ENCODE peak calls at places on chromosomes 6 and 20, in seven cellular contexts. One of them, this sample, is unnamed.

GRCh38 chr6:18584372-18584771 is 197.2 kb downstream of the RNF144B start:
- DNase-seq in T-helper 1 cell: no peak
- DNase-seq in PC-3: no peak
- DNase-seq in G401: no peak
- DNase-seq in HCT116: no peak
- DNase-seq in hypothalamus: no peak
- DNase-seq in T47D: no peak
- DNase-seq in this sample: no peak

GRCh38 chr20:49297605-49298530 is 20.0 kb upstream of the ZNFX1 start:
- DNase-seq in HCT116: no peak
- DNase-seq in T47D: no peak
- DNase-seq in PC-3: no peak
- DNase-seq in hypothalamus: no peak
- DNase-seq in G401: no peak
- DNase-seq in T-helper 1 cell: no peak
- DNase-seq in this sample: no peak

GRCh38 chr6:211856-212497 is 80.3 kb upstream of the DUSP22 start:
- DNase-seq in PC-3: no peak
- DNase-seq in T47D: peak; percentile 25
- DNase-seq in HCT116: no peak
- DNase-seq in T-helper 1 cell: no peak
- DNase-seq in hypothalamus: no peak
- DNase-seq in G401: no peak
- DNase-seq in this sample: no peak

GRCh38 chr6:169285165-169285564 is 31.5 kb upstream of the THBS2 start:
- DNase-seq in T-helper 1 cell: no peak
- DNase-seq in PC-3: no peak
- DNase-seq in G401: no peak
- DNase-seq in T47D: no peak
- DNase-seq in hypothalamus: no peak
- DNase-seq in HCT116: no peak
- DNase-seq in this sample: no peak

GRCh38 chr6:158777510-158777909 is 41.7 kb downstream of the EZR start:
- DNase-seq in hypothalamus: no peak
- DNase-seq in G401: no peak
- DNase-seq in PC-3: no peak
- DNase-seq in T-helper 1 cell: no peak
- DNase-seq in T47D: no peak
- DNase-seq in HCT116: no peak
- DNase-seq in this sample: no peak

GRCh38 chr20:33437141-33437911 is 6.2 kb downstream of the SNTA1 start:
- DNase-seq in PC-3: no peak
- DNase-seq in T-helper 1 cell: no peak
- DNase-seq in hypothalamus: peak; percentile 77
- DNase-seq in T47D: no peak
- DNase-seq in HCT116: no peak
- DNase-seq in G401: no peak
- DNase-seq in this sample: no peak

GRCh38 chr20:50340586-50340985 is 150.0 kb downstream of the CEBPB start:
- DNase-seq in PC-3: no peak
- DNase-seq in T-helper 1 cell: no peak
- DNase-seq in hypothalamus: no peak
- DNase-seq in T47D: no peak
- DNase-seq in G401: no peak
- DNase-seq in HCT116: no peak
- DNase-seq in this sample: no peak

GRCh38 chr6:18139935-18140621 is 14.8 kb downstream of the TPMT start:
- DNase-seq in T-helper 1 cell: no peak
- DNase-seq in PC-3: no peak
- DNase-seq in T47D: no peak
- DNase-seq in G401: no peak
- DNase-seq in hypothalamus: no peak
- DNase-seq in HCT116: no peak
- DNase-seq in this sample: no peak

GRCh38 chr6:27178860-27179259 is 68.6 kb upstream of the PRSS16 start:
- DNase-seq in T-helper 1 cell: no peak
- DNase-seq in G401: no peak
- DNase-seq in hypothalamus: no peak
- DNase-seq in T47D: no peak
- DNase-seq in PC-3: no peak
- DNase-seq in HCT116: no peak
- DNase-seq in this sample: no peak

GRCh38 chr6:41730531-41731436 is 4.6 kb downstream of the TFEB start:
- DNase-seq in hypothalamus: no peak
- DNase-seq in HCT116: no peak
- DNase-seq in T-helper 1 cell: no peak
- DNase-seq in PC-3: no peak
- DNase-seq in G401: peak; percentile 34
- DNase-seq in T47D: no peak
- DNase-seq in this sample: no peak

GRCh38 chr6:16158943-16159557 is 30.2 kb downstream of the MYLIP start:
- DNase-seq in T47D: no peak
- DNase-seq in G401: no peak
- DNase-seq in HCT116: no peak
- DNase-seq in PC-3: no peak
- DNase-seq in hypothalamus: peak; percentile 74
- DNase-seq in T-helper 1 cell: no peak
- DNase-seq in this sample: no peak

GRCh38 chr6:72621243-72622093 is at the start of gene KCNQ5:
- DNase-seq in T-helper 1 cell: no peak
- DNase-seq in HCT116: no peak
- DNase-seq in G401: no peak
- DNase-seq in hypothalamus: no peak
- DNase-seq in T47D: peak; percentile 33
- DNase-seq in PC-3: no peak
- DNase-seq in this sample: no peak

GRCh38 chr6:33621396-33622388 is 570 bp downstream of the ITPR3 start:
- DNase-seq in PC-3: peak; percentile 49
- DNase-seq in T47D: peak; percentile 51
- DNase-seq in hypothalamus: no peak
- DNase-seq in T-helper 1 cell: peak; percentile 25
- DNase-seq in G401: peak; percentile 52
- DNase-seq in HCT116: no peak
- DNase-seq in this sample: peak; percentile 71

GRCh38 chr6:107390685-107391084 is 68.7 kb downstream of the PDSS2 start:
- DNase-seq in G401: no peak
- DNase-seq in T47D: no peak
- DNase-seq in PC-3: no peak
- DNase-seq in T-helper 1 cell: no peak
- DNase-seq in HCT116: no peak
- DNase-seq in hypothalamus: no peak
- DNase-seq in this sample: no peak

GRCh38 chr6:133948472-133948871 is 4.6 kb upstream of the TBPL1 start:
- DNase-seq in T-helper 1 cell: no peak
- DNase-seq in hypothalamus: no peak
- DNase-seq in PC-3: no peak
- DNase-seq in T47D: no peak
- DNase-seq in HCT116: no peak
- DNase-seq in G401: no peak
- DNase-seq in this sample: no peak

GRCh38 chr6:81484251-81484650 is 268.2 kb downstream of the TENT5A start:
- DNase-seq in PC-3: no peak
- DNase-seq in T47D: no peak
- DNase-seq in HCT116: no peak
- DNase-seq in T-helper 1 cell: no peak
- DNase-seq in hypothalamus: no peak
- DNase-seq in G401: no peak
- DNase-seq in this sample: no peak

GRCh38 chr6:136526196-136526930 is 23.9 kb downstream of the MAP7 start:
- DNase-seq in HCT116: no peak
- DNase-seq in hypothalamus: peak; percentile 84
- DNase-seq in T-helper 1 cell: no peak
- DNase-seq in G401: peak; percentile 89
- DNase-seq in T47D: peak; percentile 48
- DNase-seq in PC-3: no peak
- DNase-seq in this sample: no peak

GRCh38 chr20:36097751-36098151 is 56.8 kb upstream of the EPB41L1 start:
- DNase-seq in hypothalamus: no peak
- DNase-seq in HCT116: no peak
- DNase-seq in T47D: peak; percentile 60
- DNase-seq in T-helper 1 cell: no peak
- DNase-seq in G401: no peak
- DNase-seq in PC-3: no peak
- DNase-seq in this sample: no peak

GRCh38 chr6:40194771-40195170 is 260.5 kb upstream of the MOCS1 start:
- DNase-seq in T-helper 1 cell: no peak
- DNase-seq in HCT116: no peak
- DNase-seq in hypothalamus: no peak
- DNase-seq in G401: no peak
- DNase-seq in PC-3: no peak
- DNase-seq in T47D: no peak
- DNase-seq in this sample: no peak